ENCODE peak calls at places on chromosomes 6 and 20, in six cellular contexts. R is HEK293T, A is HepG2, Q is A549, E is IMR-90, W is K562. Z is an unnamed sample.
A peak's percentile ranks its signal among the peaks of the same experiment; 100 is the strongest.

GRCh38 chr6:131958551-131959470 is 7.6 kb upstream of the CCN2 start:
- DNase-seq in R (no peak), A (peak; percentile 99), Q (no peak), E (no peak), W (no peak), Z (no peak)

GRCh38 chr6:41187924-41188886 is 12.7 kb downstream of the TREML2 start:
- DNase-seq in R (no peak), A (no peak), Q (no peak), E (no peak), W (no peak), Z (no peak)

GRCh38 chr6:18506387-18507017 is 119.4 kb downstream of the RNF144B start:
- DNase-seq in R (no peak), A (no peak), Q (no peak), E (peak; percentile 43), W (peak; percentile 21), Z (no peak)

GRCh38 chr6:151618717-151619116 is 124.9 kb downstream of the CCDC170 start:
- DNase-seq in R (no peak), A (no peak), Q (no peak), E (no peak), W (no peak), Z (no peak)

GRCh38 chr20:63014287-63014686 is 7.5 kb upstream of the BHLHE23 start:
- DNase-seq in R (no peak), A (no peak), Q (no peak), E (no peak), W (no peak), Z (no peak)

GRCh38 chr6:81857812-81858211 is 105.3 kb upstream of the TENT5A start:
- DNase-seq in R (no peak), A (no peak), Q (no peak), E (no peak), W (no peak), Z (no peak)

GRCh38 chr20:61951695-61952533 is 113.8 kb downstream of the TAF4 start:
- DNase-seq in R (no peak), A (no peak), Q (no peak), E (peak; percentile 28), W (peak; percentile 32), Z (no peak)

GRCh38 chr6:77173472-77174074 is 289.7 kb downstream of the HTR1B start:
- DNase-seq in R (no peak), A (peak; percentile 1), Q (no peak), E (peak; percentile 13), W (no peak), Z (no peak)

GRCh38 chr20:4795394-4795793 is 73.7 kb downstream of the PRND start:
- DNase-seq in R (no peak), A (peak; percentile 29), Q (peak; percentile 80), E (peak; percentile 80), W (peak; percentile 38), Z (no peak)
- TF ChIP-seq BHLHE40 in R (no peak), A (no peak), Q (no peak), E (no peak), W (no peak), Z (no peak)

GRCh38 chr6:56772737-56773184 is 130.1 kb upstream of the DST start:
- DNase-seq in R (no peak), A (no peak), Q (peak; percentile 16), E (peak; percentile 93), W (no peak), Z (no peak)
- TF ChIP-seq BHLHE40 in R (no peak), A (no peak), Q (no peak), E (no peak), W (no peak), Z (no peak)

GRCh38 chr20:420721-421574 is 12.8 kb downstream of the RBCK1 start:
- DNase-seq in R (peak; percentile 52), A (no peak), Q (peak; percentile 63), E (no peak), W (peak; percentile 49), Z (no peak)
- TF ChIP-seq BHLHE40 in R (no peak), A (no peak), Q (no peak), E (no peak), W (no peak), Z (no peak)

GRCh38 chr20:50456452-50457324 is 53.5 kb upstream of the PTPN1 start:
- DNase-seq in R (no peak), A (no peak), Q (no peak), E (no peak), W (no peak), Z (no peak)

GRCh38 chr20:50459124-50459918 is 50.9 kb upstream of the PTPN1 start:
- DNase-seq in R (no peak), A (no peak), Q (no peak), E (no peak), W (no peak), Z (no peak)

GRCh38 chr20:50460115-50460607 is 50.0 kb upstream of the PTPN1 start:
- DNase-seq in R (no peak), A (no peak), Q (no peak), E (no peak), W (peak; percentile 54), Z (no peak)

GRCh38 chr20:50453533-50453932 is 56.6 kb upstream of the PTPN1 start:
- DNase-seq in R (no peak), A (no peak), Q (no peak), E (no peak), W (no peak), Z (no peak)

GRCh38 chr20:50455656-50456451 is 54.3 kb upstream of the PTPN1 start:
- DNase-seq in R (no peak), A (peak; percentile 75), Q (no peak), E (no peak), W (peak; percentile 60), Z (no peak)
- TF ChIP-seq BHLHE40 in R (no peak), A (no peak), Q (no peak), E (no peak), W (no peak), Z (no peak)

DNA sequence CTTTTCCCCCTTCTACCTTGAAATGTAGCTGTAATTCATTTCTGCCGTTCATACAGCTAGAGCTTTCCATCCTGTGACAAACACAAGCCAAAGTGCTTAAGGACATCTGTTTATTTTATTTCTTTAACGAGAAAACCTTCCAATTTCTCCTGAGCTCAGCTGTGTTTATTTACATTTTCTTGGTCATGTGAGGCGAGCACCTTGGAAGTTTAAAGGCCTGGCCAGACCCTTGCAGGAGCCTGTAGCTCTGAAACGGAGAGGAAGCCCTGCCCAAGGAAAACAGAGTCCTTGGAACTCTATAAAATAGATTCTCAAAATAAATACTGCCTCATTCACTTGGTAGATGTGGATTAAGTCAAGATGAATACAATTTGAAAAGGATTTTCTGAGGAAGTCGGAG is 223.1 kb downstream of the EYA2 start:
- DNase-seq in R (no peak), A (no peak), Q (no peak), E (peak; percentile 65), W (no peak), Z (no peak)
- TF ChIP-seq BHLHE40 in R (no peak), A (no peak), Q (no peak), E (peak; percentile 74), W (no peak), Z (no peak)

GRCh38 chr20:43507150-43508080 is at the start of gene L3MBTL1:
- DNase-seq in R (peak; percentile 68), A (peak; percentile 70), Q (peak; percentile 82), E (peak; percentile 23), W (peak; percentile 78), Z (no peak)
- TF ChIP-seq BHLHE40 in R (no peak), A (no peak), Q (no peak), E (no peak), W (no peak), Z (no peak)

GRCh38 chr6:13600036-13600435 is 15.1 kb upstream of the NOL7 start:
- DNase-seq in R (no peak), A (no peak), Q (no peak), E (no peak), W (no peak), Z (no peak)

GRCh38 chr6:13604135-13604534 is 11.0 kb upstream of the NOL7 start:
- DNase-seq in R (no peak), A (peak; percentile 35), Q (no peak), E (no peak), W (peak; percentile 52), Z (no peak)

GRCh38 chr6:13604546-13605416 is 10.4 kb upstream of the NOL7 start:
- DNase-seq in R (no peak), A (peak; percentile 100), Q (no peak), E (no peak), W (no peak), Z (no peak)

GRCh38 chr6:13605634-13606033 is 9.5 kb upstream of the NOL7 start:
- DNase-seq in R (no peak), A (peak; percentile 51), Q (no peak), E (no peak), W (no peak), Z (no peak)
- TF ChIP-seq BHLHE40 in R (no peak), A (no peak), Q (no peak), E (no peak), W (no peak), Z (no peak)

GRCh38 chr6:118770112-118770788 is 118.9 kb upstream of the CEP85L start:
- DNase-seq in R (no peak), A (no peak), Q (no peak), E (no peak), W (no peak), Z (no peak)
- TF ChIP-seq BHLHE40 in R (no peak), A (no peak), Q (no peak), E (no peak), W (no peak), Z (no peak)

GRCh38 chr20:54208492-54209044 is 681 bp downstream of the PFDN4 start:
- DNase-seq in R (peak; percentile 14), A (peak; percentile 35), Q (peak; percentile 9), E (peak; percentile 63), W (peak; percentile 39), Z (no peak)
- TF ChIP-seq BHLHE40 in R (no peak), A (no peak), Q (no peak), E (peak; percentile 75), W (no peak), Z (no peak)

DNA sequence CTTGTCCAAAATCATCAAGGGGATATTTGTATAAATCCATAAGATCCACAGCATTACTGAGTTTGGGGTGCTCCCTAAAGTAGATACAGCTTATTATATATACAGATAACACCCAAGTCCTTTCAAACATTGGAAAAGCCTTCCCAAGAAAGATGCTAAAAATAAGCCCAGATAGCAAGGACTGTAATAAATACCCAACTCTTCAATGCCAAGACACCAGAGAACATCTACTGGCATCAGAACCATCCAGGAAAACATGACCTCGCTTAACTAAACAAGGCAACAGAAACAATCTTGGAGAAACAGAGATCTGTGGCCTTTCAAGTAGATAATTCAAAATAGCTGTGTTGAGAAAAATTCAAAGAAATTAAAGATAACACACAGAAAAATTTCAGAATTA is 761.4 kb downstream of the GRIK2 start:
- DNase-seq in R (no peak), A (no peak), Q (no peak), E (no peak), W (no peak), Z (no peak)
- TF ChIP-seq BHLHE40 in R (no peak), A (no peak), Q (no peak), E (no peak), W (no peak), Z (no peak)